ENCODE peak calls at places on chromosomes 6 and 20, in ten cellular contexts. Q is iris pigment epithelial cell; X is effector memory CD8-positive, alpha-beta T cell; B is NAMALWA; K is EL; D is A549; G is hippocampal formation; U is ELF-1; S is effector memory CD4-positive, alpha-beta T cell; N is HTR-8/SVneo. V is an unnamed sample.

GRCh38 chr6:140078552-140079126 is 704.2 kb upstream of the CITED2 start:
- DNase-seq in S (no peak), D (no peak), Q (peak; percentile 87), G (no peak), X (no peak), U (no peak), K (peak; percentile 96), B (no peak), N (peak; percentile 33), V (no peak)

GRCh38 chr6:119148825-119149525 is 70.5 kb upstream of the FAM184A start:
- DNase-seq in Q (no peak), S (no peak), D (no peak), N (no peak), B (no peak), X (no peak), G (no peak), U (no peak), K (peak; percentile 5), V (no peak)

GRCh38 chr20:62761759-62762131 is 34.5 kb upstream of the MRGBP start:
- DNase-seq in G (no peak), S (no peak), X (no peak), D (no peak), U (no peak), N (no peak), Q (no peak), B (no peak), K (no peak), V (no peak)

GRCh38 chr6:84867521-84867920 is 103.1 kb upstream of the TBX18 start:
- DNase-seq in S (no peak), D (no peak), B (no peak), G (no peak), X (no peak), Q (peak; percentile 94), K (peak; percentile 8), N (no peak), U (no peak), V (no peak)

GRCh38 chr20:41138527-41139226 is 1.3 kb downstream of the PLCG1 start:
- DNase-seq in Q (peak; percentile 24), B (no peak), X (peak; percentile 45), S (peak; percentile 29), D (no peak), K (peak; percentile 35), G (no peak), U (peak; percentile 52), N (no peak), V (peak; percentile 64)

GRCh38 chr6:165950316-165950715 is 217.3 kb downstream of the TBXT start:
- DNase-seq in S (no peak), U (no peak), K (no peak), N (no peak), D (no peak), X (no peak), B (no peak), Q (no peak), G (no peak), V (no peak)

GRCh38 chr6:1485678-1486077 is 96.3 kb downstream of the FOXF2 start:
- DNase-seq in U (no peak), B (no peak), N (peak; percentile 70), K (peak; percentile 90), X (no peak), S (no peak), Q (peak; percentile 96), G (no peak), D (peak; percentile 75), V (no peak)

GRCh38 chr6:167153523-167153959 is 4.2 kb downstream of the GPR31 start:
- DNase-seq in B (peak; percentile 27), N (no peak), D (no peak), G (no peak), Q (no peak), K (peak; percentile 13), S (peak; percentile 42), U (no peak), X (no peak), V (peak; percentile 43)

GRCh38 chr6:2103644-2104523 is 141.5 kb downstream of the GMDS start:
- DNase-seq in X (no peak), B (peak; percentile 55), K (peak; percentile 59), S (no peak), U (peak; percentile 17), G (peak; percentile 63), N (peak; percentile 59), Q (peak; percentile 77), D (peak; percentile 33), V (no peak)

GRCh38 chr6:136751478-136751956 is 40.8 kb downstream of the MAP3K5 start:
- DNase-seq in Q (no peak), K (no peak), G (peak; percentile 43), X (no peak), U (no peak), B (peak; percentile 40), N (no peak), D (no peak), S (no peak), V (peak; percentile 52)

GRCh38 chr20:24769878-24770627 is 179.0 kb upstream of the CST7 start:
- DNase-seq in G (no peak), U (no peak), S (no peak), D (no peak), N (no peak), X (no peak), K (no peak), B (no peak), Q (no peak), V (no peak)

GRCh38 chr6:157464653-157465535 is 83.9 kb downstream of the ZDHHC14 start:
- DNase-seq in X (no peak), Q (no peak), B (no peak), S (no peak), K (no peak), N (no peak), D (no peak), G (no peak), U (no peak), V (no peak)

GRCh38 chr6:105537981-105538578 is 135.2 kb upstream of the PREP start:
- DNase-seq in B (no peak), N (no peak), X (no peak), D (no peak), S (no peak), G (no peak), Q (no peak), K (no peak), U (no peak), V (no peak)

V was measured in activated CD4-positive, alpha-beta memory T cell treated with anti-CD3 and anti-CD28 coated beads for 36 hours.